ENCODE peak calls at places on chromosomes 12 and 14, in six cellular contexts. One of them, this sample, is unnamed.

GRCh38 chr12:118315821-118316220 is 56.9 kb downstream of the TAOK3 start:
- DNase-seq in neural progenitor cell: no peak
- DNase-seq in HCT116: no peak
- DNase-seq in GM23248: peak; percentile 36
- DNase-seq in MM.1S: no peak
- DNase-seq in SK-N-SH: no peak
- DNase-seq in this sample: no peak

GRCh38 chr12:67909091-67909531 is 80.1 kb upstream of the IFNG-AS1 start:
- DNase-seq in MM.1S: no peak
- DNase-seq in HCT116: no peak
- DNase-seq in GM23248: peak; percentile 84
- DNase-seq in SK-N-SH: no peak
- DNase-seq in neural progenitor cell: no peak
- DNase-seq in this sample: peak; percentile 82

GRCh38 chr14:72516936-72517408 is 376.9 kb downstream of the DPF3 start:
- DNase-seq in GM23248: peak; percentile 85
- DNase-seq in neural progenitor cell: peak; percentile 78
- DNase-seq in SK-N-SH: peak; percentile 48
- DNase-seq in MM.1S: peak; percentile 72
- DNase-seq in HCT116: peak; percentile 39
- DNase-seq in this sample: peak; percentile 95

GRCh38 chr14:102622262-102622885 is 29.9 kb downstream of the RCOR1 start:
- DNase-seq in SK-N-SH: no peak
- DNase-seq in MM.1S: no peak
- DNase-seq in GM23248: no peak
- DNase-seq in neural progenitor cell: peak; percentile 31
- DNase-seq in HCT116: no peak
- DNase-seq in this sample: no peak

GRCh38 chr14:32167907-32168306 is 33.9 kb upstream of the RNU6-7 start:
- DNase-seq in neural progenitor cell: no peak
- DNase-seq in MM.1S: no peak
- DNase-seq in GM23248: no peak
- DNase-seq in SK-N-SH: no peak
- DNase-seq in HCT116: no peak
- DNase-seq in this sample: no peak

GRCh38 chr12:49962861-49963765 is 1.4 kb downstream of the AQP5 start:
- DNase-seq in neural progenitor cell: peak; percentile 63
- DNase-seq in SK-N-SH: no peak
- DNase-seq in GM23248: peak; percentile 31
- DNase-seq in MM.1S: no peak
- DNase-seq in HCT116: peak; percentile 29
- DNase-seq in this sample: peak; percentile 91

GRCh38 chr12:113039911-113040425 is 16.6 kb upstream of the DTX1 start:
- DNase-seq in neural progenitor cell: no peak
- DNase-seq in GM23248: no peak
- DNase-seq in MM.1S: no peak
- DNase-seq in HCT116: no peak
- DNase-seq in SK-N-SH: no peak
- DNase-seq in this sample: peak; percentile 62

GRCh38 chr14:102508774-102509743 is 517 bp downstream of the ANKRD9 start:
- DNase-seq in MM.1S: no peak
- DNase-seq in GM23248: peak; percentile 82
- DNase-seq in neural progenitor cell: no peak
- DNase-seq in SK-N-SH: peak; percentile 85
- DNase-seq in HCT116: no peak
- DNase-seq in this sample: peak; percentile 32

GRCh38 chr12:93415723-93416464 is 25.9 kb downstream of the UBE2N start:
- DNase-seq in SK-N-SH: no peak
- DNase-seq in GM23248: peak; percentile 75
- DNase-seq in HCT116: no peak
- DNase-seq in MM.1S: peak; percentile 63
- DNase-seq in neural progenitor cell: no peak
- DNase-seq in this sample: no peak

GRCh38 chr12:130752692-130753230 is 36.7 kb upstream of the RIMBP2 start:
- DNase-seq in GM23248: no peak
- DNase-seq in neural progenitor cell: peak; percentile 91
- DNase-seq in HCT116: no peak
- DNase-seq in MM.1S: no peak
- DNase-seq in SK-N-SH: peak; percentile 77
- DNase-seq in this sample: no peak

GRCh38 chr12:29320295-29321090 is 60.5 kb downstream of the ERGIC2 start:
- DNase-seq in neural progenitor cell: no peak
- DNase-seq in GM23248: peak; percentile 89
- DNase-seq in MM.1S: no peak
- DNase-seq in SK-N-SH: no peak
- DNase-seq in HCT116: no peak
- DNase-seq in this sample: peak; percentile 98

GRCh38 chr12:93378373-93379310 is 917 bp downstream of the NUDT4 start:
- DNase-seq in MM.1S: peak; percentile 38
- DNase-seq in SK-N-SH: peak; percentile 77
- DNase-seq in GM23248: peak; percentile 88
- DNase-seq in neural progenitor cell: peak; percentile 67
- DNase-seq in HCT116: no peak
- DNase-seq in this sample: peak; percentile 51

GRCh38 chr12:102010265-102010994 is 51.4 kb downstream of the WASHC3 start:
- DNase-seq in SK-N-SH: no peak
- DNase-seq in MM.1S: no peak
- DNase-seq in HCT116: no peak
- DNase-seq in neural progenitor cell: no peak
- DNase-seq in GM23248: no peak
- DNase-seq in this sample: no peak

GRCh38 chr14:105267820-105268548 is 19.7 kb downstream of the BTBD6 start:
- DNase-seq in HCT116: no peak
- DNase-seq in neural progenitor cell: no peak
- DNase-seq in SK-N-SH: no peak
- DNase-seq in GM23248: no peak
- DNase-seq in MM.1S: no peak
- DNase-seq in this sample: peak; percentile 17

GRCh38 chr14:53368714-53369191 is 215.6 kb upstream of the DDHD1 start:
- DNase-seq in SK-N-SH: no peak
- DNase-seq in GM23248: peak; percentile 87
- DNase-seq in MM.1S: no peak
- DNase-seq in neural progenitor cell: no peak
- DNase-seq in HCT116: no peak
- DNase-seq in this sample: peak; percentile 70

GRCh38 chr14:34029921-34030334 is 79.1 kb upstream of the EGLN3 start:
- DNase-seq in GM23248: peak; percentile 38
- DNase-seq in HCT116: no peak
- DNase-seq in SK-N-SH: no peak
- DNase-seq in MM.1S: no peak
- DNase-seq in neural progenitor cell: peak; percentile 18
- DNase-seq in this sample: no peak

GRCh38 chr12:129203456-129203855 is 350.2 kb downstream of the GLT1D1 start:
- DNase-seq in MM.1S: no peak
- DNase-seq in neural progenitor cell: no peak
- DNase-seq in GM23248: no peak
- DNase-seq in HCT116: no peak
- DNase-seq in SK-N-SH: no peak
- DNase-seq in this sample: no peak

GRCh38 chr14:51210594-51210993 is 29.5 kb upstream of the TMX1 start:
- DNase-seq in GM23248: no peak
- DNase-seq in neural progenitor cell: peak; percentile 13
- DNase-seq in HCT116: no peak
- DNase-seq in MM.1S: no peak
- DNase-seq in SK-N-SH: no peak
- DNase-seq in this sample: no peak

GRCh38 chr12:22577667-22578066 is 33.3 kb upstream of the C2CD5 start:
- DNase-seq in MM.1S: no peak
- DNase-seq in SK-N-SH: no peak
- DNase-seq in neural progenitor cell: no peak
- DNase-seq in HCT116: no peak
- DNase-seq in GM23248: no peak
- DNase-seq in this sample: peak; percentile 33

DNA sequence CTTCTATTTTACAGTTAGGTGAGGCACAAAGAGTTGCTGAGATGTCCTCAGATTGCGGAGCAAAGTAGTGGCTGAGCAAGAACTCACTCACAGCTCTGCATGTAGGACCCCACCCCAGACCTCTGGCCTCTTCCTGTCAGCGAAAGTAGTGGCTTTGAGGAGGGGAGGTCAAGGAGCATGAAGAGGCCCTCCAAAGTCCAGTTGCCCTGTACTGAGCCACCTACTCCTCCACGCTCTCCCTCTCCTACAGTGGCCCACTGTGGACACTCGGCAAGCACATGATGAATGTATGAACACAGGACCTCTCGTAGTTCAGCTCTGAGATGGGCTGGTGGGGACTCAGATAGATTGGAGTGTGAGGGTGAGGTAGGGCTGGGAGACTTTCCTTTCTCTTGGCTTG is 5.3 kb upstream of the PLEKHH1 start:
- DNase-seq in SK-N-SH: no peak
- DNase-seq in HCT116: no peak
- DNase-seq in MM.1S: no peak
- DNase-seq in GM23248: no peak
- DNase-seq in neural progenitor cell: no peak
- DNase-seq in this sample: no peak
- H3K27ac ChIP-seq in SK-N-SH: no peak overlapping the region
- H3K27ac ChIP-seq in HCT116: no peak overlapping the region
- H3K27ac ChIP-seq in MM.1S: no peak overlapping the region
- H3K27ac ChIP-seq in GM23248: no peak overlapping the region
- H3K27ac ChIP-seq in neural progenitor cell: no peak overlapping the region
- H3K27ac ChIP-seq in this sample: no peak overlapping the region

GRCh38 chr14:91225025-91225424 is 19.5 kb downstream of the GPR68 start:
- DNase-seq in HCT116: no peak
- DNase-seq in GM23248: peak; percentile 59
- DNase-seq in neural progenitor cell: no peak
- DNase-seq in MM.1S: no peak
- DNase-seq in SK-N-SH: no peak
- DNase-seq in this sample: peak; percentile 37

GRCh38 chr14:91229005-91229382 is 15.5 kb downstream of the GPR68 start:
- DNase-seq in MM.1S: no peak
- DNase-seq in GM23248: no peak
- DNase-seq in SK-N-SH: no peak
- DNase-seq in neural progenitor cell: no peak
- DNase-seq in HCT116: no peak
- DNase-seq in this sample: no peak

GRCh38 chr14:91228112-91229004 is 16.1 kb downstream of the GPR68 start:
- DNase-seq in GM23248: peak; percentile 78
- DNase-seq in HCT116: no peak
- DNase-seq in SK-N-SH: no peak
- DNase-seq in neural progenitor cell: no peak
- DNase-seq in MM.1S: no peak
- DNase-seq in this sample: peak; percentile 85

GRCh38 chr14:91229743-91230200 is 14.7 kb downstream of the GPR68 start:
- DNase-seq in GM23248: peak; percentile 66
- DNase-seq in neural progenitor cell: no peak
- DNase-seq in MM.1S: peak; percentile 78
- DNase-seq in SK-N-SH: no peak
- DNase-seq in HCT116: no peak
- DNase-seq in this sample: peak; percentile 82

GRCh38 chr14:91227183-91227628 is 17.3 kb downstream of the GPR68 start:
- DNase-seq in neural progenitor cell: no peak
- DNase-seq in HCT116: no peak
- DNase-seq in MM.1S: no peak
- DNase-seq in SK-N-SH: no peak
- DNase-seq in GM23248: no peak
- DNase-seq in this sample: no peak
- TF ChIP-seq EZH2phosphoT487 in neural progenitor cell: no peak
- TF ChIP-seq EZH2phosphoT487 in HCT116: no peak
- TF ChIP-seq EZH2phosphoT487 in MM.1S: no peak
- TF ChIP-seq EZH2phosphoT487 in SK-N-SH: no peak
- TF ChIP-seq EZH2phosphoT487 in GM23248: no peak
- TF ChIP-seq EZH2phosphoT487 in this sample: no peak

DNA sequence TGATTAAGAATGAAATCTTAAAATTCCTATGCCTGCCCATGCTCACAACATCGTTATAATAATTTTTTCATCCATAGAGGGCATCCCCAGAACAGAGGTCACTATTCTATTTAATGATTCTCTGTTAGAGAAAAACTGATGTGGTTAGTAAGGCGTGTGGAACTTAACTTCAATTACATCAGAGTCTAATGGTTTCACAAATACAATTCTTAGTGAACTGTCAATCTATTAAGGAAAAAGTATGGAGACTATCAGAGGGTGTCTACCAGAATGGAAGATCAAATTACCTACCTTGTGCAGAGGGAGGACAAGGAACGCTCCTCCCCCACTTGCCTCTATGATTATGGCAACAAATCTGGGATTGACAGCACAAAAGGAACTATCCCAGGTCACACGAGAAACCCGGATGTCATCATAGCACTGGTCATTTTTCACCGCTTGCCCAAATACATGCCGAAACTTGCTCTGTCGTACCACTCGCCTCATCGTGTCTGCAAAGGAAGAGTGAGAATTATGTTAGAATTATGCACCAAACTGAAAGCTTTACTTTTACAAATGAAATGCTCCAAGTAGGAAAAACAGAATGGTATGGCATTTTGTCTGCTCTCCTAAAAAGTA is 30.4 kb downstream of the CORO1C start:
- DNase-seq in SK-N-SH: no peak
- DNase-seq in HCT116: no peak
- DNase-seq in neural progenitor cell: no peak
- DNase-seq in MM.1S: no peak
- DNase-seq in GM23248: peak; percentile 31
- DNase-seq in this sample: no peak
- H3K27ac ChIP-seq in SK-N-SH: peak overlapping the region; percentile 35
- H3K27ac ChIP-seq in HCT116: no peak overlapping the region
- H3K27ac ChIP-seq in neural progenitor cell: no peak overlapping the region
- H3K27ac ChIP-seq in MM.1S: no peak overlapping the region
- H3K27ac ChIP-seq in GM23248: peak overlapping the region; percentile 73
- H3K27ac ChIP-seq in this sample: no peak overlapping the region

GRCh38 chr12:121805800-121806555 is 2.2 kb downstream of the SETD1B start:
- DNase-seq in SK-N-SH: no peak
- DNase-seq in HCT116: no peak
- DNase-seq in MM.1S: no peak
- DNase-seq in neural progenitor cell: no peak
- DNase-seq in GM23248: peak; percentile 40
- DNase-seq in this sample: peak; percentile 18

GRCh38 chr12:121803861-121804416 is at the start of gene SETD1B:
- DNase-seq in SK-N-SH: peak; percentile 65
- DNase-seq in MM.1S: peak; percentile 40
- DNase-seq in HCT116: no peak
- DNase-seq in GM23248: peak; percentile 75
- DNase-seq in neural progenitor cell: peak; percentile 72
- DNase-seq in this sample: peak; percentile 51

GRCh38 chr12:121804417-121805111 is 755 bp downstream of the SETD1B start:
- DNase-seq in neural progenitor cell: peak; percentile 50
- DNase-seq in MM.1S: no peak
- DNase-seq in HCT116: no peak
- DNase-seq in GM23248: peak; percentile 62
- DNase-seq in SK-N-SH: peak; percentile 61
- DNase-seq in this sample: peak; percentile 22

GRCh38 chr12:121806556-121807308 is 2.9 kb downstream of the SETD1B start:
- DNase-seq in SK-N-SH: peak; percentile 55
- DNase-seq in MM.1S: no peak
- DNase-seq in HCT116: no peak
- DNase-seq in GM23248: peak; percentile 66
- DNase-seq in neural progenitor cell: peak; percentile 34
- DNase-seq in this sample: peak; percentile 50

DNA sequence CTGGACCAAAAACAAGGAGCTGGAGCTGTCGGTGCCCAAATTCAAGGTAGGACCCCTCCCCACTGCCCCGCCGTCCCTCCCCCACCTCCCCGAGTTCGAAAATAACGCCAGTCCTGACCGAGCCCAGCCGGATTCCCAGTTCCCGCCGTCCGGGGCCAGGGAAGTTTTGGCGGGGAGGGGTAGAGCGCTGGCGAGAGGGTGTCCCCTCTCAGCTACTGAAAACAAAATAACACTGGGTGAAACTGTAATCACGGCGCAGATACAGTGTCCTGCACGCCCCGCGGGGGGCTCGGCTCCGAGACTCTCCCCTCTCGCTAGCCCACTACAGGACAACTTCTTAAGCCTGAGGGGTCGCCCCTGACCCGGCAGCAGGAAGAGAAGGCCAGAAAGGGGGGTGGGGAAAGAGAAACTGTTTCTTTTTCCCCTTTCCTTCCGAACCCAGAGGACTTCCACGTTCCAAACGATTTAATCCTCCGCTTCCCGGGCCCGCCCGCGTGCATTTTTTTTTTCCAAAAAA is 1.4 kb downstream of the SETD1B start:
- DNase-seq in GM23248: peak; percentile 64
- DNase-seq in neural progenitor cell: peak; percentile 52
- DNase-seq in HCT116: no peak
- DNase-seq in SK-N-SH: peak; percentile 48
- DNase-seq in MM.1S: no peak
- DNase-seq in this sample: peak; percentile 23
- TF ChIP-seq EZH2phosphoT487 in GM23248: no peak
- TF ChIP-seq EZH2phosphoT487 in neural progenitor cell: no peak
- TF ChIP-seq EZH2phosphoT487 in HCT116: no peak
- TF ChIP-seq EZH2phosphoT487 in SK-N-SH: no peak
- TF ChIP-seq EZH2phosphoT487 in MM.1S: no peak
- TF ChIP-seq EZH2phosphoT487 in this sample: no peak

This sample was measured in PC-3.